ENCODE peak calls at places on chromosomes 11 and 22, in ten cellular contexts. H is stimulated activated CD8-positive, alpha-beta memory T cell treated with anti-CD3 and anti-CD28 coated beads, Interleukin-12 subunit alpha, Interleukin-12 subunit beta, amount 100 ng/mL, for 1 hour; U is HCT116; X is dorsolateral prefrontal cortex; R is sciatic nerve; W is stomach; E is GDM1; Z is AG08396; Y is heart right ventricle; D is left cardiac atrium. K is an unnamed sample.

GRCh38 chr11:97364047-97364446 is 974.2 kb downstream of the JRKL start:
- DNase-seq in H (no peak), U (no peak), X (no peak), R (no peak), W (no peak), E (no peak), Z (no peak), Y (no peak), D (no peak), K (no peak)

GRCh38 chr11:14073821-14074529 is 111.5 kb downstream of the SPON1 start:
- DNase-seq in H (no peak), U (no peak), X (no peak), R (no peak), W (no peak), E (no peak), Z (peak; percentile 30), Y (no peak), D (peak; percentile 59), K (no peak)

GRCh38 chr11:96179905-96180304 is 163.1 kb downstream of the MAML2 start:
- DNase-seq in H (no peak), U (no peak), X (no peak), R (no peak), W (no peak), E (no peak), Z (no peak), Y (no peak), D (no peak), K (no peak)

GRCh38 chr11:30560345-30561106 is 25.6 kb downstream of the MPPED2 start:
- DNase-seq in H (no peak), U (no peak), X (no peak), R (no peak), W (no peak), E (no peak), Z (no peak), Y (no peak), D (no peak), K (no peak)

GRCh38 chr22:44885806-44886360 is 123.9 kb downstream of the PHF21B start:
- DNase-seq in H (no peak), U (no peak), X (no peak), R (peak; percentile 30), W (no peak), E (no peak), Z (no peak), Y (no peak), D (no peak), K (no peak)

GRCh38 chr22:17806437-17806836 is 32.2 kb upstream of the BID start:
- DNase-seq in H (no peak), U (no peak), X (no peak), R (no peak), W (peak; percentile 62), E (no peak), Z (no peak), Y (no peak), D (no peak), K (no peak)

GRCh38 chr11:72840780-72841179 is 26.6 kb downstream of the ATG16L2 start:
- DNase-seq in H (no peak), U (no peak), X (no peak), R (no peak), W (no peak), E (no peak), Z (peak; percentile 61), Y (no peak), D (no peak), K (no peak)

GRCh38 chr11:61841636-61842332 is 13.7 kb downstream of the FADS2 start:
- DNase-seq in H (no peak), U (no peak), X (peak; percentile 18), R (no peak), W (no peak), E (no peak), Z (no peak), Y (peak; percentile 41), D (no peak), K (no peak)

GRCh38 chr11:33997473-33998347 is 53.8 kb upstream of the CAPRIN1 start:
- DNase-seq in H (no peak), U (no peak), X (no peak), R (no peak), W (no peak), E (no peak), Z (no peak), Y (no peak), D (no peak), K (no peak)